ENCODE peak calls at places on chromosomes 16 and 17, in seven cellular contexts. One of them, this sample, is unnamed.

GRCh38 chr17:27612160-27612767 is 18.7 kb upstream of the LGALS9 start:
- DNase-seq in Calu3: no peak
- DNase-seq in astrocyte: no peak
- DNase-seq in sigmoid colon: no peak
- DNase-seq in body of pancreas: no peak
- DNase-seq in GM12865: no peak
- DNase-seq in mucosa of descending colon: no peak
- DNase-seq in this sample: no peak

GRCh38 chr16:12639044-12639443 is 164.6 kb downstream of the CPPED1 start:
- DNase-seq in body of pancreas: no peak
- DNase-seq in sigmoid colon: no peak
- DNase-seq in GM12865: no peak
- DNase-seq in astrocyte: peak
- DNase-seq in mucosa of descending colon: no peak
- DNase-seq in Calu3: no peak
- DNase-seq in this sample: no peak

GRCh38 chr16:81261049-81261648 is 22.7 kb downstream of the BCO1 start:
- DNase-seq in mucosa of descending colon: peak
- DNase-seq in astrocyte: no peak
- DNase-seq in Calu3: peak
- DNase-seq in body of pancreas: no peak
- DNase-seq in sigmoid colon: no peak
- DNase-seq in GM12865: peak
- DNase-seq in this sample: no peak

GRCh38 chr17:62965149-62965648 is 836 bp upstream of the TANC2 start:
- DNase-seq in sigmoid colon: no peak
- DNase-seq in Calu3: no peak
- DNase-seq in GM12865: peak
- DNase-seq in mucosa of descending colon: no peak
- DNase-seq in astrocyte: peak
- DNase-seq in body of pancreas: no peak
- DNase-seq in this sample: no peak

GRCh38 chr16:46743232-46743719 is 4.9 kb downstream of the MYLK3 start:
- DNase-seq in astrocyte: peak
- DNase-seq in GM12865: peak
- DNase-seq in mucosa of descending colon: peak
- DNase-seq in sigmoid colon: peak
- DNase-seq in Calu3: no peak
- DNase-seq in body of pancreas: no peak
- DNase-seq in this sample: no peak

GRCh38 chr16:57051696-57052228 is 40.6 kb upstream of the CPNE2 start:
- DNase-seq in body of pancreas: no peak
- DNase-seq in mucosa of descending colon: no peak
- DNase-seq in GM12865: no peak
- DNase-seq in sigmoid colon: no peak
- DNase-seq in astrocyte: no peak
- DNase-seq in Calu3: no peak
- DNase-seq in this sample: no peak

GRCh38 chr17:63431939-63432804 is 13.9 kb downstream of the CYB561 start:
- DNase-seq in Calu3: no peak
- DNase-seq in body of pancreas: peak
- DNase-seq in GM12865: no peak
- DNase-seq in astrocyte: peak
- DNase-seq in mucosa of descending colon: peak
- DNase-seq in sigmoid colon: no peak
- DNase-seq in this sample: no peak

GRCh38 chr17:27284811-27285415 is 9.0 kb upstream of the WSB1 start:
- DNase-seq in mucosa of descending colon: no peak
- DNase-seq in Calu3: no peak
- DNase-seq in GM12865: no peak
- DNase-seq in astrocyte: no peak
- DNase-seq in sigmoid colon: no peak
- DNase-seq in body of pancreas: peak
- DNase-seq in this sample: no peak

GRCh38 chr17:56744721-56745120 is 89.0 kb downstream of the C17orf67 start:
- DNase-seq in mucosa of descending colon: no peak
- DNase-seq in astrocyte: no peak
- DNase-seq in body of pancreas: no peak
- DNase-seq in sigmoid colon: no peak
- DNase-seq in Calu3: no peak
- DNase-seq in GM12865: no peak
- DNase-seq in this sample: no peak

GRCh38 chr16:13056607-13057006 is 155.2 kb downstream of the SHISA9 start:
- DNase-seq in Calu3: no peak
- DNase-seq in body of pancreas: no peak
- DNase-seq in mucosa of descending colon: no peak
- DNase-seq in astrocyte: no peak
- DNase-seq in sigmoid colon: no peak
- DNase-seq in GM12865: peak
- DNase-seq in this sample: no peak

GRCh38 chr17:57675988-57676387 is 69.1 kb downstream of the CCDC182 start:
- DNase-seq in body of pancreas: no peak
- DNase-seq in GM12865: no peak
- DNase-seq in astrocyte: no peak
- DNase-seq in sigmoid colon: no peak
- DNase-seq in mucosa of descending colon: no peak
- DNase-seq in Calu3: no peak
- DNase-seq in this sample: no peak

GRCh38 chr17:41406205-41406604 is 8.8 kb upstream of the KRT31 start:
- DNase-seq in Calu3: peak
- DNase-seq in sigmoid colon: no peak
- DNase-seq in mucosa of descending colon: no peak
- DNase-seq in astrocyte: no peak
- DNase-seq in GM12865: no peak
- DNase-seq in body of pancreas: no peak
- DNase-seq in this sample: no peak

GRCh38 chr17:5785867-5786509 is 201.7 kb upstream of the NLRP1 start:
- DNase-seq in GM12865: peak
- DNase-seq in Calu3: no peak
- DNase-seq in astrocyte: peak
- DNase-seq in sigmoid colon: no peak
- DNase-seq in body of pancreas: no peak
- DNase-seq in mucosa of descending colon: no peak
- DNase-seq in this sample: no peak

GRCh38 chr17:27342059-27342458 is 48.1 kb downstream of the WSB1 start:
- DNase-seq in sigmoid colon: no peak
- DNase-seq in GM12865: no peak
- DNase-seq in Calu3: no peak
- DNase-seq in mucosa of descending colon: no peak
- DNase-seq in astrocyte: no peak
- DNase-seq in body of pancreas: no peak
- DNase-seq in this sample: no peak

GRCh38 chr17:72717676-72718075 is 374.8 kb downstream of the SLC39A11 start:
- DNase-seq in astrocyte: peak
- DNase-seq in mucosa of descending colon: no peak
- DNase-seq in GM12865: no peak
- DNase-seq in sigmoid colon: no peak
- DNase-seq in Calu3: peak
- DNase-seq in body of pancreas: no peak
- DNase-seq in this sample: no peak

GRCh38 chr17:2061441-2061797 is 6.5 kb downstream of the HIC1 start:
- DNase-seq in body of pancreas: no peak
- DNase-seq in Calu3: no peak
- DNase-seq in sigmoid colon: no peak
- DNase-seq in GM12865: no peak
- DNase-seq in mucosa of descending colon: no peak
- DNase-seq in astrocyte: no peak
- DNase-seq in this sample: no peak
- TF ChIP-seq CTCF in body of pancreas: no peak
- TF ChIP-seq CTCF in Calu3: no peak
- TF ChIP-seq CTCF in sigmoid colon: no peak
- TF ChIP-seq CTCF in GM12865: no peak
- TF ChIP-seq CTCF in mucosa of descending colon: no peak
- TF ChIP-seq CTCF in astrocyte: no peak
- TF ChIP-seq CTCF in this sample: no peak

GRCh38 chr16:10045291-10045775 is 136.9 kb downstream of the GRIN2A start:
- DNase-seq in sigmoid colon: no peak
- DNase-seq in Calu3: no peak
- DNase-seq in astrocyte: no peak
- DNase-seq in body of pancreas: no peak
- DNase-seq in GM12865: no peak
- DNase-seq in mucosa of descending colon: no peak
- DNase-seq in this sample: no peak

GRCh38 chr16:10040136-10041080 is 141.8 kb downstream of the GRIN2A start:
- DNase-seq in mucosa of descending colon: no peak
- DNase-seq in body of pancreas: no peak
- DNase-seq in sigmoid colon: no peak
- DNase-seq in GM12865: no peak
- DNase-seq in Calu3: no peak
- DNase-seq in astrocyte: no peak
- DNase-seq in this sample: no peak

GRCh38 chr16:10036951-10037350 is 145.3 kb downstream of the GRIN2A start:
- DNase-seq in astrocyte: no peak
- DNase-seq in mucosa of descending colon: no peak
- DNase-seq in Calu3: no peak
- DNase-seq in GM12865: no peak
- DNase-seq in body of pancreas: no peak
- DNase-seq in sigmoid colon: no peak
- DNase-seq in this sample: no peak

GRCh38 chr16:10037771-10038170 is 144.5 kb downstream of the GRIN2A start:
- DNase-seq in sigmoid colon: no peak
- DNase-seq in astrocyte: peak
- DNase-seq in Calu3: no peak
- DNase-seq in mucosa of descending colon: no peak
- DNase-seq in GM12865: no peak
- DNase-seq in body of pancreas: no peak
- DNase-seq in this sample: no peak

GRCh38 chr16:10039220-10040096 is 142.8 kb downstream of the GRIN2A start:
- DNase-seq in GM12865: peak
- DNase-seq in sigmoid colon: no peak
- DNase-seq in astrocyte: peak
- DNase-seq in body of pancreas: peak
- DNase-seq in Calu3: no peak
- DNase-seq in mucosa of descending colon: no peak
- DNase-seq in this sample: no peak
- TF ChIP-seq CTCF in GM12865: no peak
- TF ChIP-seq CTCF in sigmoid colon: peak
- TF ChIP-seq CTCF in astrocyte: no peak
- TF ChIP-seq CTCF in body of pancreas: no peak
- TF ChIP-seq CTCF in Calu3: no peak
- TF ChIP-seq CTCF in mucosa of descending colon: no peak
- TF ChIP-seq CTCF in this sample: peak

GRCh38 chr16:19406891-19407491 is 10.7 kb upstream of the TMC5 start:
- DNase-seq in sigmoid colon: no peak
- DNase-seq in Calu3: no peak
- DNase-seq in GM12865: no peak
- DNase-seq in astrocyte: no peak
- DNase-seq in body of pancreas: no peak
- DNase-seq in mucosa of descending colon: no peak
- DNase-seq in this sample: no peak

GRCh38 chr16:19415461-19415860 is 2.2 kb upstream of the TMC5 start:
- DNase-seq in GM12865: no peak
- DNase-seq in mucosa of descending colon: peak
- DNase-seq in sigmoid colon: no peak
- DNase-seq in body of pancreas: peak
- DNase-seq in Calu3: no peak
- DNase-seq in astrocyte: no peak
- DNase-seq in this sample: no peak

GRCh38 chr16:19411298-19411697 is 6.4 kb upstream of the TMC5 start:
- DNase-seq in Calu3: no peak
- DNase-seq in mucosa of descending colon: no peak
- DNase-seq in sigmoid colon: no peak
- DNase-seq in astrocyte: no peak
- DNase-seq in body of pancreas: no peak
- DNase-seq in GM12865: no peak
- DNase-seq in this sample: no peak

GRCh38 chr16:19415918-19416317 is 1.8 kb upstream of the TMC5 start:
- DNase-seq in sigmoid colon: no peak
- DNase-seq in GM12865: no peak
- DNase-seq in astrocyte: no peak
- DNase-seq in Calu3: no peak
- DNase-seq in mucosa of descending colon: no peak
- DNase-seq in body of pancreas: no peak
- DNase-seq in this sample: no peak

DNA sequence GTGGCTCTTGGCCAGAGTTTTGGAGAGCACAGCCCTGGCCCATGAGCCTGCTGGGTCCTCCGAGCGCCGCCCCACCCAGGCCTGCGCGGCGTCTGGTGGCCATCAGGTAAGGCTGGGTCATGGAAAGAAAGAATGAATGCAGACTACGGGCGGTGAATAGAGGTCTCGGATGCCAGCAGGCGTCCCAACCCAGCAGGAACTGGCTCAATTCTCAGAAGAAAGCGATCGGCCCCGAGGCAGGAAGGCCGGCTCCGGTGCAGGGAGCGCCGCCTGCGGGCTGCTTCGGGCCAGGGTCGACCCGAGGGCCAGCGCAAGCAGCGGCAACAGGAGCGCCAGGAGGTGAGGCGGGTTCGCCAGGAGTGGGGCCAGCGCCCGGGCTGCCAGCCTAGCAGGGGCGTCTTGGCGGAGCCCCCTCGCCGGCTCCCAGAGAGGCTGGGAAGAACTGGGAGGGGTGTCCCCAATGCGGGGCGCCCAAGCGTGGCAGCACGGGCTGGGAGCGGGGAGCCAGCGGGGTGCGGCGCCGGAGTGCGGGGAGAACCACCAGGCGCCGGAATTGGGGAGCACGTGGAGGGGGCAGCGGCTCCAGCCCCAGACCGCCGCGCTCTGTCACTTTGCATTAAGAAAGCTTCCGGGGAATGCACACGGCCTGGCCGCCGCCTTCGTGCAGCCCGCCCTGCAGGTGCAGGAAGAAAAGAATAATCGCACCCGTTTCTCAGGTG is 7.1 kb upstream of the TMC5 start:
- DNase-seq in astrocyte: no peak
- DNase-seq in sigmoid colon: no peak
- DNase-seq in Calu3: peak
- DNase-seq in mucosa of descending colon: peak
- DNase-seq in body of pancreas: peak
- DNase-seq in GM12865: peak
- DNase-seq in this sample: no peak
- TF ChIP-seq CTCF in astrocyte: no peak
- TF ChIP-seq CTCF in sigmoid colon: no peak
- TF ChIP-seq CTCF in Calu3: no peak
- TF ChIP-seq CTCF in mucosa of descending colon: no peak
- TF ChIP-seq CTCF in body of pancreas: peak
- TF ChIP-seq CTCF in GM12865: no peak
- TF ChIP-seq CTCF in this sample: no peak

DNA sequence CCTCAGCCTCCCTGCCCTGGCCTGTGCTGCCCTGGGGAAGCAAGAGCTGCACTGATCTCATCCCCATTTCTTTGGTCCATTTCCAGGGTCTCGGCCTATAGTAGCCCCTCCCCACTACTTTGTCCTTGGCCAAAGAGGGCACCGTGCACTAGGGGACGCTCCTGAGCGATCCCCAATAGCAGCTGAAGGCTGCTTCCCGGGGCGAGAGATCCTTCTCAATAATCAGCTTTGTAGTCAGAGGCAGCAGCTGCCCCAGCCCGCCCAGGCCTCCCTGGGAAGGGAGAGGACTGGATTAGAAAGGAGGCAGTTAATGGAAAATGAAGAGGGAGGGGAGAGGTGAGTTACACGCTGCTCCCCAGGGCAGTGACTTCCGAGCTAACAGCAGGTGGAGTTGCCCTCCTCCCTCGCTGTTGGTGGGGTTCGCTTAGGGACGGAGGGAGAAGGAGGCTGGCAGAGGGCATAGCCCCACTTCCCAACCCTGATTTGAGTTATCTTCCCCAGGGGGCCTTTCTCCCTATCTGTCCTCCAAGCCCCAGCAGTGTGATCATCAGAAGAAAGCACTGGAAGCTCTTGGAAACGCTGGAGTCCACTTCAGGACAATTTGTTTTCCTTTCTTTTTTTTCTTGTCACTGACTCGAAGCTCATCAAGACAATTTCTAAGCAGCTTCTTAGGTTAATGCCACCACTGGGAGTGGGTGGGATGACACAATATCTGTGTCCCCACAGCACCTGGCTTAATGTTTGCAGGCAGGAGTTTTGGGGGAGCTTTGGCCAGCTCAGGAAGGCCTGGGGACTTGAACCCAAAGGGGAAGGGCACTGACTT is 2.6 kb downstream of the MXRA7 start:
- DNase-seq in Calu3: no peak
- DNase-seq in body of pancreas: peak
- DNase-seq in GM12865: no peak
- DNase-seq in mucosa of descending colon: no peak
- DNase-seq in astrocyte: no peak
- DNase-seq in sigmoid colon: peak
- DNase-seq in this sample: no peak
- TF ChIP-seq CTCF in Calu3: no peak
- TF ChIP-seq CTCF in body of pancreas: peak
- TF ChIP-seq CTCF in GM12865: peak
- TF ChIP-seq CTCF in mucosa of descending colon: no peak
- TF ChIP-seq CTCF in astrocyte: no peak
- TF ChIP-seq CTCF in sigmoid colon: no peak
- TF ChIP-seq CTCF in this sample: peak

This sample was measured in AG09319.